ENCODE peak calls at places on chromosomes 6 and 20, in seven cellular contexts. L, B, X, N, Y, Z and D are unnamed samples.
A peak's percentile ranks its signal among the peaks of the same experiment; 100 is the strongest.

GRCh38 chr6:31476515-31477139 is 21.3 kb upstream of the MICB start:
- DNase-seq in L (no peak), B (no peak), X (no peak), N (no peak), Y (no peak), Z (no peak), D (no peak)

GRCh38 chr20:38460040-38460623 is 12.5 kb upstream of the RALGAPB start:
- DNase-seq in L (no peak), B (no peak), X (peak; percentile 95), N (no peak), Y (no peak), Z (no peak), D (no peak)

GRCh38 chr20:49367113-49367512 is 89.3 kb upstream of the ZNFX1 start:
- DNase-seq in L (no peak), B (no peak), X (no peak), N (no peak), Y (no peak), Z (no peak), D (no peak)

GRCh38 chr6:7919871-7920270 is 9.3 kb upstream of the TXNDC5 start:
- DNase-seq in L (no peak), B (no peak), X (peak; percentile 53), N (no peak), Y (no peak), Z (no peak), D (no peak)

GRCh38 chr6:47254051-47254450 is 55.7 kb downstream of the TNFRSF21 start:
- DNase-seq in L (no peak), B (no peak), X (no peak), N (no peak), Y (no peak), Z (no peak), D (no peak)

GRCh38 chr6:95203153-95203754 is 374.1 kb upstream of the MANEA start:
- DNase-seq in L (peak; percentile 17), B (peak; percentile 3), X (peak; percentile 18), N (peak; percentile 40), Y (no peak), Z (no peak), D (peak; percentile 33)

GRCh38 chr6:27096834-27097511 is 150.5 kb upstream of the PRSS16 start:
- DNase-seq in L (no peak), B (peak; percentile 34), X (peak; percentile 73), N (no peak), Y (peak; percentile 15), Z (no peak), D (no peak)

GRCh38 chr20:7313047-7313446 is 545.6 kb downstream of the BMP2 start:
- DNase-seq in L (no peak), B (no peak), X (no peak), N (no peak), Y (no peak), Z (no peak), D (no peak)

GRCh38 chr6:83270971-83271714 is 78.0 kb downstream of the RWDD2A start:
- DNase-seq in L (no peak), B (no peak), X (peak; percentile 9), N (no peak), Y (no peak), Z (no peak), D (no peak)

GRCh38 chr20:56445540-56445939 is 22.9 kb upstream of the RTF2 start:
- DNase-seq in L (no peak), B (no peak), X (no peak), N (no peak), Y (no peak), Z (no peak), D (no peak)

GRCh38 chr20:48771542-48771941 is 56.3 kb downstream of the PREX1 start:
- DNase-seq in L (no peak), B (no peak), X (no peak), N (no peak), Y (no peak), Z (no peak), D (no peak)

GRCh38 chr20:7302256-7302655 is 534.8 kb downstream of the BMP2 start:
- DNase-seq in L (peak; percentile 17), B (no peak), X (no peak), N (no peak), Y (no peak), Z (no peak), D (no peak)

GRCh38 chr6:148497717-148498116 is 155.1 kb downstream of the SASH1 start:
- DNase-seq in L (no peak), B (no peak), X (no peak), N (no peak), Y (no peak), Z (no peak), D (no peak)

DNA sequence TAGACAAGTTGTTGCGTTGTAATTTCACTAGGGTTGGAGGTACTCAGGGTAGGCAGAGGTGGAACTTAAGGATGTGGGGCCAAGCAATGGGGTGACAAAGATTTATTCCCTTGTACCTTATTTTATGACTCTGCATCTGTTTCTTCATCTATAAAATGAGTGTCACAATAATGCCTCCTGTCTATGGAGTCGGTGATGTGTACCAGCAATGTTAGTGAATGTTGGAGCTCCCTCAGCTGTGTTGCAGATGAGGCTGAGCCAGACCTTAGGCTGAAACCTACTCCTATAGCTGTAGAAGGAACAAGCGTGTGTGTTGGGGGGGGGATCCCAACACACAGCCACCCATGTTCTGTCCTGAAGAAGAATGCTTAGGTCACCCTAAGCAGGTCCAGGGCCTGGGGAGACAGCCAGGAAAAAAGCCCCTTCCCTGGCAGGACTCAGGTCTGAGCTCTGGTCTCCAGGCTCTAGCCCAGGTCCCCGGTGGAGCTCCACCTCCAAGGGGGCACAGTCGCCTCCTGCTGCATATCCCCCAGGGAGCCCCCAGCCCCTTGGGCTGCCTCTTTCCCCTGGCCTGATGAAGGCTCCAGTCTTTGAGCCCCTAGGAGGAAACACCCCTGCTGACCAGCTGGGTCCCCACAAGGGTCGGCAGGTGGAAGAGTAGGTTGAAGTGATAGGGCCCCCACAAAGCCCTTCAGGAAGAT is 4.7 kb downstream of the UBE2C start:
- DNase-seq in L (no peak), B (no peak), X (no peak), N (no peak), Y (no peak), Z (no peak), D (no peak)
- H3K27me3 ChIP-seq in L (peaks cover 3% of the 10 kb centered on the region), B (no peaks in the 10 kb centered on the region), X (no peaks in the 10 kb centered on the region), N (no peaks in the 10 kb centered on the region), Y (peaks cover 5% of the 10 kb centered on the region), Z (no peaks in the 10 kb centered on the region), D (no peaks in the 10 kb centered on the region)

GRCh38 chr6:122393339-122393896 is 6.0 kb upstream of the HSF2 start:
- DNase-seq in L (no peak), B (no peak), X (no peak), N (no peak), Y (no peak), Z (no peak), D (no peak)
- H3K27me3 ChIP-seq in L (peaks cover 2% of the 10 kb centered on the region), B (peaks cover 79% of the 10 kb centered on the region), X (no peaks in the 10 kb centered on the region), N (no peaks in the 10 kb centered on the region), Y (peaks cover 8% of the 10 kb centered on the region), Z (no peaks in the 10 kb centered on the region), D (no peaks in the 10 kb centered on the region)

GRCh38 chr20:46268662-46269061 is 39.6 kb downstream of the CDH22 start:
- DNase-seq in L (no peak), B (no peak), X (no peak), N (no peak), Y (no peak), Z (no peak), D (no peak)

GRCh38 chr20:46270977-46271744 is 37.1 kb downstream of the CDH22 start:
- DNase-seq in L (no peak), B (no peak), X (no peak), N (no peak), Y (no peak), Z (no peak), D (no peak)

GRCh38 chr20:46268131-46268611 is 40.1 kb downstream of the CDH22 start:
- DNase-seq in L (no peak), B (no peak), X (no peak), N (no peak), Y (no peak), Z (no peak), D (no peak)

GRCh38 chr20:46267108-46267820 is 41.0 kb downstream of the CDH22 start:
- DNase-seq in L (no peak), B (no peak), X (no peak), N (no peak), Y (no peak), Z (peak; percentile 62), D (no peak)

DNA sequence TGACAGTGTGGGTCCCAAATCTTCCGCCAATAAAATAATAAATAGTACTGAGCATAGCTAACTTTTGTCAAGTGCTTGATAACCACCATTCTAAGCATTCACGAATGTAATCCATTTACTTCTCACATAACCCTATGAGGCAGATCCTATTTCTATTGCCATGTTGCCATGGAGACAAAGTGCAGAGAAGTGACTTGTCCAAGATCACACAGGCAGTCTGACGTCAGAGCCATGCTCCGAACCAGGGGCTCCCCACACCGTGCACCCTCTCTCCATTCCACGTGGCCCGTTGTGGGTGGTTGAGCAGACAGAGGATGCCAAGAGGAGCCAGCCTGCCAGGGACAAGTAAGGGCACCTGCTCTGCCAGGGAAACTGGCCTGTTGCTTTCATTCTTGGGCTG is 38.9 kb downstream of the CDH22 start:
- DNase-seq in L (no peak), B (no peak), X (no peak), N (no peak), Y (no peak), Z (no peak), D (no peak)
- H3K27me3 ChIP-seq in L (no peaks in the 10 kb centered on the region), B (no peaks in the 10 kb centered on the region), X (no peaks in the 10 kb centered on the region), N (peaks cover 83% of the 10 kb centered on the region), Y (peaks cover 41% of the 10 kb centered on the region), Z (no peaks in the 10 kb centered on the region), D (peaks cover 30% of the 10 kb centered on the region)

DNA sequence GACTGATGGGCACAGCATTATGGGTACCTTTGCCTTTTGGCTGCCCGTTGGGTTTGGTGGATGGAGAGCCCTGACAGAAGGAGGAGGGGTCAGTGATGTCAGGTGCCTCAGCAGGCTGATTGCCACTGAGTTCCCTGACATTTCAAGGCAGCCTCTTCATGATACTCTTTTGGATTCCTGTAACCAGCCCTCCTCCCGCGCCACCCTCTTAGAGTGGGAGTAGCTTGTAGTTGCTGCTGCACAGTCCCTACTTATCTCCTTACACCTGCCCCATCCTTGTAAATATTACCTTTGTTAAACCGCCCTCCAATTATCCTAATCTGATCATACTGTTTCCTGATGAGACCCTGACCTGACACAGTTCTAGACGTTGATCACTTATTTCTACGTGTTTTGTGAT is 140.0 kb downstream of the CFAP61 start:
- DNase-seq in L (no peak), B (no peak), X (no peak), N (no peak), Y (no peak), Z (no peak), D (no peak)
- H3K27me3 ChIP-seq in L (no peaks in the 10 kb centered on the region), B (no peaks in the 10 kb centered on the region), X (no peaks in the 10 kb centered on the region), N (no peaks in the 10 kb centered on the region), Y (no peaks in the 10 kb centered on the region), Z (no peaks in the 10 kb centered on the region), D (no peaks in the 10 kb centered on the region)

GRCh38 chr20:63842258-63842657 is 11.2 kb upstream of the ZBTB46 start:
- DNase-seq in L (no peak), B (no peak), X (no peak), N (no peak), Y (no peak), Z (no peak), D (no peak)
- H3K27me3 ChIP-seq in L (no peaks in the 10 kb centered on the region), B (no peaks in the 10 kb centered on the region), X (no peaks in the 10 kb centered on the region), N (peaks cover 79% of the 10 kb centered on the region), Y (peaks cover 48% of the 10 kb centered on the region), Z (no peaks in the 10 kb centered on the region), D (peaks cover 30% of the 10 kb centered on the region)

GRCh38 chr6:5997420-5998093 is 9.2 kb downstream of the NRN1 start:
- DNase-seq in L (no peak), B (no peak), X (no peak), N (peak; percentile 54), Y (peak; percentile 36), Z (no peak), D (no peak)
- H3K27me3 ChIP-seq in L (peaks cover 83% of the 10 kb centered on the region), B (peaks cover 99% of the 10 kb centered on the region), X (peaks cover 29% of the 10 kb centered on the region), N (no peaks in the 10 kb centered on the region), Y (peaks cover 100% of the 10 kb centered on the region), Z (peaks cover 13% of the 10 kb centered on the region), D (peaks cover 90% of the 10 kb centered on the region)

GRCh38 chr6:3999800-4000661 is 78.9 kb downstream of the FAM217A start:
- DNase-seq in L (no peak), B (no peak), X (no peak), N (no peak), Y (no peak), Z (no peak), D (no peak)
- H3K27me3 ChIP-seq in L (no peaks in the 10 kb centered on the region), B (no peaks in the 10 kb centered on the region), X (no peaks in the 10 kb centered on the region), N (no peaks in the 10 kb centered on the region), Y (no peaks in the 10 kb centered on the region), Z (no peaks in the 10 kb centered on the region), D (no peaks in the 10 kb centered on the region)